ENCODE peak calls at places on chromosomes 11 and 22, in four cellular contexts. H, A, X and P are unnamed samples.
A peak's percentile ranks its signal among the peaks of the same experiment; 100 is the strongest.

GRCh38 chr11:8373519-8374432 is 110.1 kb upstream of the LMO1 start:
- DNase-seq in X (no peak), A (no peak), H (no peak), P (no peak)

GRCh38 chr11:120618399-120618798 is 106.9 kb downstream of the GRIK4 start:
- DNase-seq in H (no peak), X (no peak), A (no peak), P (no peak)

GRCh38 chr11:105181521-105181920 is 42.0 kb upstream of the CARD18 start:
- DNase-seq in H (no peak), A (no peak), X (no peak), P (no peak)

GRCh38 chr11:117560786-117561530 is 233.3 kb downstream of the CEP164 start:
- DNase-seq in H (no peak), X (no peak), A (no peak), P (no peak)

GRCh38 chr22:45537734-45538181 is 35.1 kb downstream of the FBLN1 start:
- DNase-seq in A (no peak), H (peak; percentile 71), X (peak; percentile 78), P (no peak)

GRCh38 chr11:58394195-58394594 is 12.5 kb downstream of the OR5B3 start:
- DNase-seq in A (no peak), X (no peak), H (peak; percentile 21), P (no peak)

GRCh38 chr11:61091373-61092279 is 10.7 kb upstream of the CD5 start:
- DNase-seq in H (no peak), A (no peak), X (no peak), P (no peak)

GRCh38 chr11:129109701-129110100 is 82.4 kb downstream of the ARHGAP32 start:
- DNase-seq in X (no peak), H (no peak), A (no peak), P (no peak)

DNA sequence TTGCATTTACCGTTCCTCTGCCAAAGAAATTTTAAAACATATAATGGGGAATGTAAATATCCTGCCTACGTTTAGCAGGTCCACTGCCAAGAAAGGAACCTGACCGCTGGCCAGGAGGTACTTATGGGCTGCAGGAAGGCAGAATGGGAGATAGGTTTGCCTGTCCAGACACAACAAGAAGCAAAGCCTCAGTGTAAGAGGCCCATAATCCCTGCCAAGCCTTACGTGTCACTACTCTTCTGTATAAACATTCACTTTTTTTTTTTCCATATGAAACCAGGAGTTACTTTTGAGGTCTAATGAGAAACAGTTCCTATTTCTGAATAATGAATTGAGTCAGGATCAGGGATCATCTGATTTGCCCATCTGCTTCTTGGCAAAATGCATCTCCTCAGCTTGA is 230.2 kb downstream of the NTM start:
- DNase-seq in A (no peak), X (no peak), H (no peak), P (no peak)
- H3K4me3 ChIP-seq in A (no peak overlapping the region), X (no peak overlapping the region), H (no peak overlapping the region), P (no peak overlapping the region)

GRCh38 chr22:37282385-37282677 is at the start of gene CYTH4:
- DNase-seq in H (no peak), A (peak; percentile 68), X (peak; percentile 59), P (peak; percentile 68)
- H3K4me3 ChIP-seq in H (no peak within 1 kb of the TSS), A (peak within 1 kb of the TSS; percentile 89), X (peak within 1 kb of the TSS; percentile 35), P (peak within 1 kb of the TSS; percentile 98)

GRCh38 chr11:78350101-78350645 is 67.4 kb downstream of the GAB2 start:
- DNase-seq in X (no peak), A (no peak), H (no peak), P (no peak)

GRCh38 chr11:78350646-78351165 is 66.9 kb downstream of the GAB2 start:
- DNase-seq in A (no peak), H (no peak), X (no peak), P (no peak)

GRCh38 chr11:78349114-78349513 is 68.5 kb downstream of the GAB2 start:
- DNase-seq in A (no peak), X (no peak), H (no peak), P (no peak)

GRCh38 chr11:78351193-78351592 is 66.4 kb downstream of the GAB2 start:
- DNase-seq in X (no peak), A (no peak), H (no peak), P (no peak)

DNA sequence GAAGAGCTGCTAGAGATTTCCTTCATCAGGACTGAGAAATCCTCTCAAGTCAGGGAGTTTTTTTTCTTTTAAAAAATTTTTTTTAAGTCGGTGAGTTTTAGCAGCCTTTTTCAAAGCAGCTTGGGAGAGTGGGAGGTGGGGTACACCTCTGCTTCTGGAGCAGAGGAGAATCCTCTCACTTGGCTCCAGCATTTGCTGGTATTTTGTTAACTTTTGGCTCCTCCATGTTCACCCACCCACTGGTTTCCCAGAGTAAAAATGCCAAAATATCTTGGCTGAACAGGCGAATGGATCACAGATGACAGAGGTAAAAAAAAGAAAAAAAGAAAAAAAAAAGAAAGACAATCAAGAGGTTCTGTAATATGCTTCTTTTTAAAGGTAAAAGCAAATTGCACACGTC is 68.0 kb downstream of the GAB2 start:
- DNase-seq in X (no peak), A (no peak), H (no peak), P (no peak)
- H3K4me3 ChIP-seq in X (no peak overlapping the region), A (no peak overlapping the region), H (no peak overlapping the region), P (no peak overlapping the region)

GRCh38 chr11:18225906-18226305 is 10.7 kb downstream of the SAA4 start:
- DNase-seq in X (no peak), H (no peak), A (no peak), P (no peak)

GRCh38 chr11:18223937-18224387 is 12.6 kb downstream of the SAA4 start:
- DNase-seq in A (no peak), X (no peak), H (no peak), P (no peak)

GRCh38 chr11:18233912-18234311 is 2.7 kb downstream of the SAA4 start:
- DNase-seq in H (no peak), X (no peak), A (no peak), P (no peak)

GRCh38 chr11:18230859-18231258 is 5.7 kb downstream of the SAA4 start:
- DNase-seq in X (no peak), H (no peak), A (no peak), P (no peak)

DNA sequence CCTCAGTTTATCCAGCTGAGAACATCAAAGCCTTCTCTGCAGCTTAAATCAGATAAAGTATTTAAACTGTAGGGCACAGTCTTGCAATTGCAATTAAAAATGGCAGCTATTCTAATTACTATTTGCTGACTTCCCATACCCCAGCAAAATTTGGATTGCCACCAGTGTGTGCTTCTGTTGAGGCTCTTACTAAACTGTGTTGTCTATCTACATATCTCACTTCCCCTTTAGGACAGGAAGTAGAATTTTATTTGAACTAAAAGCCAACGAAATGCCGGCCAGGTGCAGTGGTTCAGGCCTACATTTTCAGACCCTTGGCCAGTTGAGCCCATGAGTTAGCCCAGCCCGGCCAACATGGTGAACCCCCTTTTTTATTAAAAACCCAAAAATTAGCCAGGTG is 7.1 kb downstream of the SAA4 start:
- DNase-seq in X (no peak), H (no peak), A (no peak), P (no peak)
- H3K4me3 ChIP-seq in X (no peak overlapping the region), H (no peak overlapping the region), A (no peak overlapping the region), P (no peak overlapping the region)

GRCh38 chr11:720642-721346 is 14.8 kb downstream of the EPS8L2 start:
- DNase-seq in A (no peak), H (no peak), X (no peak), P (no peak)

GRCh38 chr11:720017-720641 is 14.1 kb downstream of the EPS8L2 start:
- DNase-seq in X (no peak), A (no peak), H (no peak), P (no peak)

GRCh38 chr11:723120-723883 is 17.3 kb downstream of the EPS8L2 start:
- DNase-seq in H (no peak), A (no peak), X (no peak), P (peak; percentile 58)

GRCh38 chr11:721347-721912 is 15.4 kb downstream of the EPS8L2 start:
- DNase-seq in A (no peak), X (no peak), H (no peak), P (no peak)

GRCh38 chr11:721913-722811 is 16.1 kb downstream of the EPS8L2 start:
- DNase-seq in H (no peak), A (peak; percentile 32), X (no peak), P (peak; percentile 50)
- H3K4me3 ChIP-seq in H (no peak overlapping the region), A (no peak overlapping the region), X (no peak overlapping the region), P (peak overlapping the region; percentile 18)

DNA sequence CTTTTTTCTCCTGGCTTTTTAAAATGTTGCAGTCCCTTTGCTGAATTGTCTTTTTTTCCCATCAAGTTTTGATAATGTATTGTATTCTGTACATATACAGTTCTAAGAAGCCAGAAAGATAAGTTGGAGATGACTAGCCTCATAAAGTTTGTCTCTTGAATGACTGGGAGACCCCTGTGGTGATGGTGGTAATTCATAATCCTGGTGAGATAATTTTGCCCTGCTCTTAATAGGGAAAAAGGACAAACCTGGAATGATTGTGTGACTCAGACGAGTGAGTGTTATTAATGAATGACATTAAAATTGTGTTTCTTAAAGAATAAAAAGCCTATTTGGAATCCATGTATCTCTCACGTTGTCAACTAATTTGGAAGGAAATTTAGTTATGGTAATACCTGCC is 1.2 kb downstream of the HIKESHI start:
- DNase-seq in A (no peak), H (no peak), X (no peak), P (no peak)
- H3K4me3 ChIP-seq in A (peak overlapping the region; percentile 79), H (peak overlapping the region; percentile 97), X (peak overlapping the region; percentile 87), P (no peak overlapping the region)

GRCh38 chr22:41779889-41780505 is 20.5 kb upstream of the CCDC134 start:
- DNase-seq in X (no peak), A (no peak), H (no peak), P (no peak)

GRCh38 chr22:41781508-41781906 is 19.0 kb upstream of the CCDC134 start:
- DNase-seq in X (no peak), H (no peak), A (no peak), P (peak; percentile 46)

GRCh38 chr22:41782316-41782715 is 18.2 kb upstream of the CCDC134 start:
- DNase-seq in X (no peak), H (no peak), A (peak; percentile 11), P (peak; percentile 24)

GRCh38 chr22:41782751-41783150 is 17.7 kb upstream of the CCDC134 start:
- DNase-seq in X (no peak), A (no peak), H (no peak), P (no peak)

GRCh38 chr22:41780714-41781507 is 19.6 kb upstream of the CCDC134 start:
- DNase-seq in H (no peak), A (peak; percentile 86), X (peak; percentile 65), P (peak; percentile 99)
- H3K4me3 ChIP-seq in H (no peak overlapping the region), A (peak overlapping the region; percentile 78), X (no peak overlapping the region), P (peak overlapping the region; percentile 92)

GRCh38 chr11:126113515-126113957 is 50.9 kb upstream of the CDON start:
- DNase-seq in A (no peak), H (peak; percentile 96), X (peak; percentile 95), P (no peak)
- H3K4me3 ChIP-seq in A (no peak overlapping the region), H (no peak overlapping the region), X (no peak overlapping the region), P (no peak overlapping the region)

GRCh38 chr11:110121204-110121603 is 28.0 kb downstream of the ZC3H12C start:
- DNase-seq in A (no peak), X (no peak), H (no peak), P (no peak)
- H3K4me3 ChIP-seq in A (no peak overlapping the region), X (no peak overlapping the region), H (no peak overlapping the region), P (no peak overlapping the region)